ENCODE peak calls at places on chromosomes 16 and 17, in seven cellular contexts. O is A549, A is sigmoid colon, B is right lobe of liver, I is NB4, H is prostate gland, N is stomach. W is an unnamed sample.

GRCh38 chr17:79591014-79591590 is 19.7 kb downstream of the RBFOX3 start:
- DNase-seq in O (no peak), A (no peak), B (no peak), I (no peak), H (no peak), N (no peak), W (no peak)

GRCh38 chr17:17770371-17771059 is 66.3 kb downstream of the SREBF1 start:
- DNase-seq in O (no peak), A (no peak), B (no peak), I (no peak), H (no peak), N (no peak), W (no peak)

GRCh38 chr17:51869387-51869786 is 289.1 kb downstream of the CA10 start:
- DNase-seq in O (no peak), A (no peak), B (no peak), I (peak), H (no peak), N (no peak), W (peak)

GRCh38 chr17:72122668-72123495 is 2.1 kb downstream of the SOX9 start:
- DNase-seq in O (no peak), A (peak), B (no peak), I (no peak), H (no peak), N (peak), W (peak)

GRCh38 chr16:50735629-50736122 is 6.2 kb upstream of the CYLD start:
- DNase-seq in O (no peak), A (no peak), B (no peak), I (peak), H (no peak), N (no peak), W (no peak)

GRCh38 chr17:4090898-4091297 is 51.9 kb downstream of the ZZEF1 start:
- DNase-seq in O (no peak), A (no peak), B (no peak), I (no peak), H (no peak), N (no peak), W (no peak)

GRCh38 chr16:88512728-88513674 is 57.2 kb upstream of the ZC3H18 start:
- DNase-seq in O (no peak), A (no peak), B (no peak), I (no peak), H (no peak), N (peak), W (no peak)

GRCh38 chr17:57638284-57638683 is 106.8 kb downstream of the CCDC182 start:
- DNase-seq in O (no peak), A (no peak), B (no peak), I (no peak), H (no peak), N (no peak), W (no peak)

GRCh38 chr16:11681977-11682654 is 13.9 kb downstream of the SNN start:
- DNase-seq in O (no peak), A (peak), B (peak), I (peak), H (no peak), N (peak), W (no peak)

GRCh38 chr17:64785050-64785449 is 122.9 kb upstream of the SMURF2 start:
- DNase-seq in O (no peak), A (peak), B (peak), I (no peak), H (no peak), N (no peak), W (no peak)

GRCh38 chr17:43350888-43351361 is 47.9 kb upstream of the ARL4D start:
- DNase-seq in O (no peak), A (no peak), B (no peak), I (no peak), H (no peak), N (no peak), W (no peak)

GRCh38 chr17:4658478-4659305 is 17.2 kb upstream of the ALOX15 start:
- DNase-seq in O (no peak), A (no peak), B (no peak), I (peak), H (no peak), N (no peak), W (no peak)

GRCh38 chr17:14458724-14459123 is 157.8 kb downstream of the HS3ST3B1 start:
- DNase-seq in O (no peak), A (no peak), B (no peak), I (no peak), H (no peak), N (no peak), W (no peak)

GRCh38 chr17:20992416-20992815 is 50.4 kb downstream of the USP22 start:
- DNase-seq in O (no peak), A (peak), B (no peak), I (no peak), H (no peak), N (no peak), W (no peak)

GRCh38 chr17:65633988-65634387 is 72.5 kb upstream of the AXIN2 start:
- DNase-seq in O (no peak), A (no peak), B (no peak), I (no peak), H (peak), N (no peak), W (peak)

GRCh38 chr17:49252148-49252682 is 21.6 kb upstream of the PHOSPHO1 start:
- DNase-seq in O (no peak), A (no peak), B (peak), I (peak), H (no peak), N (no peak), W (peak)

GRCh38 chr17:4751925-4752324 is 12.2 kb upstream of the CXCL16 start:
- DNase-seq in O (no peak), A (no peak), B (no peak), I (no peak), H (no peak), N (no peak), W (peak)

GRCh38 chr16:85901110-85901509 is 2.1 kb downstream of the IRF8 start:
- DNase-seq in O (no peak), A (no peak), B (no peak), I (no peak), H (no peak), N (no peak), W (no peak)

GRCh38 chr16:62638964-62639861 is 603.0 kb upstream of the CDH8 start:
- DNase-seq in O (no peak), A (no peak), B (no peak), I (no peak), H (no peak), N (no peak), W (no peak)

GRCh38 chr17:57086069-57086930 is 1.3 kb downstream of the AKAP1 start:
- DNase-seq in O (peak), A (peak), B (peak), I (peak), H (no peak), N (peak), W (peak)

DNA sequence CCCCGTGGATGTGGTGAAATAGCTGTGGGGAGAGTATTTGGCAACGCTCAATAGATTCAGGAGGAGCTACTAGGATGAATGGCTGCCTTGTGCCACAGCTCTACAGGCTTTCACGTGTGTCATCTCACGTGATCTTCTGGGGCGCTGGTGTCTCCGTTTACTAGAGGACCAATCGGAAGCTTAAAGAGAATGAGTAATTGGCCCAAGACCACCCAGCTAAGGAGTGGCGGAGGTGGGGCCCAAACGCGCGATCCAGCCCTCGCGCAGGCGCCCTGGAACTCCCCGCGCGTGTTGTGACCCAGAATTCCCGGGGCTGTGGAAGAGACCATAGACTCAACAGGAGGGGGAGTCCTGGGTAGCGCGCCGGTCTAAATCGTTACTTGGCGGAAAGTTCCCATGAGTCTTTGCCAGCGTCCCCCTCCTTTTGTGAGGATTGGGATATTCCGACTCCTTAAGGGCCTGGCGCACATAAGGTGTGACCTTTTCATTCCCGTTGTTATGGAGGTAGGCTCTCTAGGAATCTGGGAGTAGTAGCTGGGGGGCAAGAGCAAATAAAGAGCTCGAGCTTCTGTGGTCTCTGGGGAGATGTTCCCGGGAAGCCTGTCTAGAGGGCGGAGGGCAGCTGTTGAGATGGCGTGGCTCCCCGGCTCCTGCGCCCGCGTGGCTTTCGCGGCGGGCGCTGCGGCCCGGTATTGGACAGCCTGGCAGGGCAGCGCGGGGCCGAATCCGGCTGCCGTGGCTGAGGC is 23.4 kb downstream of the TRPV2 start:
- DNase-seq in O (peak), A (peak), B (peak), I (peak), H (peak), N (peak), W (peak)
- TF ChIP-seq POLR2A in O (peak), A (peak), B (peak), I (peak), H (peak), N (no peak), W (peak)

GRCh38 chr16:52569296-52569695 is 22.4 kb upstream of the TOX3 start:
- DNase-seq in O (no peak), A (no peak), B (no peak), I (no peak), H (no peak), N (peak), W (no peak)
- TF ChIP-seq POLR2A in O (no peak), A (no peak), B (no peak), I (no peak), H (no peak), N (no peak), W (no peak)

GRCh38 chr16:27189335-27189972 is 13.9 kb upstream of the KDM8 start:
- DNase-seq in O (no peak), A (no peak), B (peak), I (no peak), H (no peak), N (peak), W (no peak)
- TF ChIP-seq POLR2A in O (no peak), A (no peak), B (peak), I (no peak), H (no peak), N (no peak), W (no peak)

GRCh38 chr16:28884045-28884444 is 5.8 kb downstream of the ATP2A1 start:
- DNase-seq in O (no peak), A (no peak), B (no peak), I (no peak), H (no peak), N (no peak), W (no peak)

GRCh38 chr16:28880589-28880915 is 2.3 kb downstream of the ATP2A1 start:
- DNase-seq in O (no peak), A (no peak), B (no peak), I (no peak), H (no peak), N (no peak), W (no peak)

GRCh38 chr16:28882476-28883180 is 4.3 kb downstream of the ATP2A1 start:
- DNase-seq in O (no peak), A (no peak), B (no peak), I (no peak), H (no peak), N (no peak), W (no peak)

GRCh38 chr16:28880955-28881354 is 2.7 kb downstream of the ATP2A1 start:
- DNase-seq in O (no peak), A (no peak), B (no peak), I (no peak), H (no peak), N (no peak), W (no peak)

DNA sequence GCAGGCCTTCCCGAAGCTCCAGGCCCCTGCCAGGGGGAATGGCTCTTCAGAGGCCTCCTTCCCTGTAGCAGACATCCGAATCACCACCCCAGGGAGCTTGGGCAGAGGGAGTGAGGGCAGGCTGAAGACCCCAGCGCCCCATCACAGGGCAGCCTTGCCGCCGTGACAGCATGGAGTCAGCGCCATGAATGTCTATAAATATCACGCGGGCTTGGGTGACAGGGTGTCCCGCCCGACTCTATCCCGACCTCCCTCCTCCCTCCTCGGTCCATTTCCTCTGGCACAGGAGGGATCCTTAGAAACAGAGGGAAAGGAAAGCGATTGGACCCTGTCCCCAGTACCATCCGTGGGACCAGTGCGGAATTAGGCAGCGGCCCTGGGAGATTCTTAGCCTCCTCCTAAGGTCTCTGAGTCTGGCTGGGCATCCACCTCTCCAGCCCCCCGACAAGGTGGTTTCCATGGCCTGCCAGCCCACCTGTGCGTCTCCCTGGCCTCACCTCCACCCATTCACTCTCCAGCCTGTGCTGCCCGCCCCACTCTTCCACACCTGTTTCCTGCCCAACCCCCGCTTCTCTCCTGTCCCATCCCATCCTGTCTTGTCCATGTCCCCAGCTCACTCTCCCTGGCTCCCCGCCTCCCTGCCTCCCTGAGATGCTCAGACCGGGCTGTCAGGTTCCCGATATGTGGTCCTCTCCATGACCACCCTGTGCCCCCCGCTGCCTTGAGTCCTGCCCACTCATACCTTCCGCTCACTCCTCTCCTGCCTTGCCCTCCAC is 5.1 kb downstream of the ATP2A1 start:
- DNase-seq in O (no peak), A (no peak), B (no peak), I (no peak), H (no peak), N (no peak), W (no peak)
- TF ChIP-seq POLR2A in O (no peak), A (no peak), B (no peak), I (no peak), H (no peak), N (no peak), W (no peak)

GRCh38 chr17:76887809-76888208 is 19.6 kb downstream of the MGAT5B start:
- DNase-seq in O (no peak), A (no peak), B (no peak), I (no peak), H (no peak), N (no peak), W (no peak)

GRCh38 chr17:76884995-76885896 is 17.0 kb downstream of the MGAT5B start:
- DNase-seq in O (no peak), A (no peak), B (no peak), I (no peak), H (no peak), N (no peak), W (no peak)

GRCh38 chr17:76888661-76889060 is 20.5 kb downstream of the MGAT5B start:
- DNase-seq in O (no peak), A (no peak), B (no peak), I (no peak), H (no peak), N (no peak), W (peak)

GRCh38 chr17:76883744-76884525 is 15.7 kb downstream of the MGAT5B start:
- DNase-seq in O (no peak), A (no peak), B (no peak), I (no peak), H (no peak), N (no peak), W (no peak)

GRCh38 chr17:76886395-76886794 is 18.2 kb downstream of the MGAT5B start:
- DNase-seq in O (no peak), A (no peak), B (no peak), I (no peak), H (no peak), N (no peak), W (no peak)
- TF ChIP-seq POLR2A in O (no peak), A (no peak), B (no peak), I (no peak), H (no peak), N (no peak), W (no peak)

GRCh38 chr16:180921-181667 is 835 bp downstream of the HBQ1 start:
- DNase-seq in O (peak), A (peak), B (peak), I (peak), H (peak), N (peak), W (peak)
- TF ChIP-seq POLR2A in O (no peak), A (no peak), B (no peak), I (no peak), H (no peak), N (no peak), W (peak)

GRCh38 chr16:49348408-49349176 is 25.0 kb upstream of the C16orf78 start:
- DNase-seq in O (no peak), A (no peak), B (no peak), I (peak), H (no peak), N (no peak), W (no peak)
- TF ChIP-seq POLR2A in O (no peak), A (no peak), B (no peak), I (no peak), H (no peak), N (no peak), W (no peak)

GRCh38 chr16:7436306-7436705 is 103.7 kb downstream of the RBFOX1 start:
- DNase-seq in O (no peak), A (no peak), B (no peak), I (no peak), H (no peak), N (no peak), W (no peak)
- TF ChIP-seq POLR2A in O (no peak), A (no peak), B (no peak), I (no peak), H (no peak), N (no peak), W (no peak)

GRCh38 chr16:70573451-70574121 is 50.0 kb downstream of the SF3B3 start:
- DNase-seq in O (no peak), A (peak), B (no peak), I (peak), H (peak), N (no peak), W (peak)

GRCh38 chr16:70570967-70571570 is 47.5 kb downstream of the SF3B3 start:
- DNase-seq in O (no peak), A (no peak), B (no peak), I (no peak), H (no peak), N (no peak), W (no peak)

GRCh38 chr16:70572926-70573270 is 49.3 kb downstream of the SF3B3 start:
- DNase-seq in O (no peak), A (no peak), B (no peak), I (no peak), H (no peak), N (no peak), W (no peak)

GRCh38 chr16:70571623-70572022 is 48.0 kb downstream of the SF3B3 start:
- DNase-seq in O (no peak), A (no peak), B (no peak), I (no peak), H (no peak), N (no peak), W (no peak)

GRCh38 chr16:70572050-70572925 is 48.7 kb downstream of the SF3B3 start:
- DNase-seq in O (no peak), A (no peak), B (no peak), I (no peak), H (no peak), N (no peak), W (no peak)
- TF ChIP-seq POLR2A in O (no peak), A (no peak), B (no peak), I (no peak), H (no peak), N (no peak), W (no peak)

W was measured in HepG2.